ENCODE peak calls at places on chromosomes 16 and 17, in six cellular contexts. X is upper lobe of right lung, P is bronchial epithelial cell, R is OCI-LY7, E is WERI-Rb-1, B is lung. A is an unnamed sample.
A peak's percentile ranks its signal among the peaks of the same experiment; 100 is the strongest.

GRCh38 chr16:54957403-54957802 is 26.7 kb downstream of the IRX5 start:
- DNase-seq in R (peak; percentile 70), X (no peak), B (no peak), P (peak; percentile 35), E (peak; percentile 23), A (no peak)

GRCh38 chr16:143456-143855 is 5.0 kb upstream of the NPRL3 start:
- DNase-seq in E (no peak), P (peak; percentile 36), R (no peak), B (no peak), X (no peak), A (no peak)

GRCh38 chr17:29590979-29591736 is 1.7 kb upstream of the GIT1 start:
- DNase-seq in R (peak; percentile 37), B (no peak), P (peak; percentile 48), E (peak; percentile 87), X (peak; percentile 76), A (peak; percentile 63)

GRCh38 chr16:12057276-12057675 is 80.7 kb downstream of the SNX29 start:
- DNase-seq in B (no peak), R (no peak), X (peak; percentile 23), E (no peak), P (no peak), A (no peak)

GRCh38 chr17:66533572-66533971 is 231.2 kb downstream of the PRKCA start:
- DNase-seq in R (no peak), P (no peak), X (no peak), B (no peak), E (no peak), A (no peak)

GRCh38 chr17:73340093-73340596 is 28.3 kb upstream of the CDC42EP4 start:
- DNase-seq in E (peak; percentile 56), R (no peak), P (peak; percentile 99), X (no peak), B (peak; percentile 62), A (no peak)

GRCh38 chr16:12661656-12662172 is 142.0 kb downstream of the CPPED1 start:
- DNase-seq in P (no peak), B (no peak), E (peak; percentile 89), R (peak; percentile 65), X (no peak), A (no peak)

GRCh38 chr17:14699569-14700190 is 398.8 kb downstream of the HS3ST3B1 start:
- DNase-seq in B (no peak), E (no peak), P (peak; percentile 68), R (no peak), X (no peak), A (no peak)

GRCh38 chr16:52497067-52497816 is 49.7 kb downstream of the TOX3 start:
- DNase-seq in B (no peak), E (no peak), P (peak; percentile 87), R (no peak), X (no peak), A (no peak)

GRCh38 chr16:30662449-30662848 is 4.2 kb downstream of the FBRS start:
- DNase-seq in E (no peak), B (no peak), R (no peak), P (no peak), X (no peak), A (no peak)

GRCh38 chr17:78347453-78347852 is 12.4 kb downstream of the SOCS3 start:
- DNase-seq in P (no peak), R (no peak), E (no peak), B (peak; percentile 79), X (peak; percentile 84), A (no peak)

GRCh38 chr17:29162909-29163341 is 17.3 kb downstream of the MYO18A start:
- DNase-seq in P (no peak), E (peak; percentile 92), X (no peak), B (no peak), R (no peak), A (no peak)

GRCh38 chr16:81491522-81492188 is 47.0 kb downstream of the CMIP start:
- DNase-seq in B (no peak), P (peak; percentile 24), E (peak; percentile 10), X (no peak), R (no peak), A (no peak)

DNA sequence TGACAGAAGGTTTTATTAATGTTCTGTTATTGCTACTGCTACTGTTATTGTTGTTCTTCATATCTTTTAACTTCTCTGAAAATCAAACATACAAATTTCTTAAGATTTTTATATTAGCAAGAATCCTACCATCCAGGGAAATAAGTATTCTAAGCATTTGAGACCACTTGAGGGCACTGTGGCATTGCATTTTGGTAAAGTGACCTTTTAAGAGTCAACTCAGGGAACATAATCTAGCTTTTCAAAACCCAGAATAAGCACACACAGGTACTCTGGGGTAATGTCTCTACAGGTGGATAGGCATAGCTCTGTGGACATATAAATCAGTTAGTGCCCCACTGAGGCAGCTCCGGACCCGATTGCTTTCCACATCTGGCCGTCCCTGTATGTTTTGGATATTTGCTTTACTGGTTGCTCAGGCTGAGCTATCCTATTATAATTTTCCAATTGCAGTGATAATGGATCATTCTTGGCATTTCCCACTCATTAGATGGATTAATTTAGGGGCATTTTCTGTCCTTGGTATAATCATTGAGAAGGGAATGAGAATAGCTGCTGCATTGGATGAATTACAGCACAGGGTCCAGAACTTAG is 1425.1 kb upstream of the CDH8 start:
- DNase-seq in B (no peak), X (no peak), R (peak; percentile 45), E (peak; percentile 44), P (peak; percentile 42), A (no peak)
- TF ChIP-seq CTCF in B (no peak), X (peak; percentile 37), R (peak; percentile 75), E (peak; percentile 32), P (peak; percentile 28), A (no peak)

DNA sequence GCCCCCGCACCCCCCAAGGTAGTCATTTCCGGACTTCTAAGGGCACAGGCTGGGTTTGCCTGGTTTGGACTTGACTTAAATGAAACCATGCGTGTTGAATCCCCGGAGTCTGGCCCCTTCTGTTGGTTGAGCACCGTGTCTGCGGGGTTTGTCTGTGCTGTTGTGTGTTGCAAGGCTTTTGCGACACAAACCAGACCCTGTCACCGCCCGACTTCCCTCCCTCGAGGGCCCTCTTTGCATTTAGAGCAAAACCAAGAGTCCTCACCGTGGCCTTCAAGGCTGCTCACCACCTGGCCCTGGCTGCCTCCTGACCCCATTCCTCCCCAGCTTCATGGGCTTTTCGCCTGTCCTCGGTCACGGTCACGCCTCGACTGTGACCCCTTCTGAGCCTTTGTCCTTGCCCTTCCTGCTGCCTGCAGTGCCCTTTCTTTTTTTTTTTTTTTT is 7.4 kb downstream of the CRISPLD2 start:
- DNase-seq in E (no peak), B (no peak), R (no peak), P (no peak), X (no peak), A (no peak)
- TF ChIP-seq CTCF in E (no peak), B (no peak), R (no peak), P (no peak), X (no peak), A (no peak)

GRCh38 chr17:61391595-61392291 is 7.9 kb upstream of the TBX2 start:
- DNase-seq in B (no peak), R (no peak), E (no peak), X (no peak), P (no peak), A (no peak)

GRCh38 chr17:61392679-61393078 is 7.0 kb upstream of the TBX2 start:
- DNase-seq in B (no peak), E (no peak), X (no peak), P (no peak), R (no peak), A (no peak)

GRCh38 chr17:61394630-61395408 is 4.8 kb upstream of the TBX2 start:
- DNase-seq in X (no peak), R (no peak), B (no peak), P (no peak), E (no peak), A (no peak)

GRCh38 chr17:61393904-61394629 is 5.6 kb upstream of the TBX2 start:
- DNase-seq in B (no peak), X (no peak), R (no peak), E (peak; percentile 93), P (no peak), A (no peak)

GRCh38 chr17:61393550-61393903 is 6.1 kb upstream of the TBX2 start:
- DNase-seq in B (no peak), P (peak; percentile 36), R (no peak), E (no peak), X (no peak), A (no peak)
- TF ChIP-seq CTCF in B (no peak), P (peak; percentile 35), R (peak; percentile 62), E (peak; percentile 72), X (peak; percentile 18), A (no peak)

GRCh38 chr17:63436523-63437110 is 9.5 kb downstream of the CYB561 start:
- DNase-seq in P (no peak), R (no peak), X (no peak), B (no peak), E (peak; percentile 95), A (no peak)
- TF ChIP-seq CTCF in P (no peak), R (peak; percentile 56), X (peak; percentile 7), B (no peak), E (peak; percentile 93), A (no peak)

DNA sequence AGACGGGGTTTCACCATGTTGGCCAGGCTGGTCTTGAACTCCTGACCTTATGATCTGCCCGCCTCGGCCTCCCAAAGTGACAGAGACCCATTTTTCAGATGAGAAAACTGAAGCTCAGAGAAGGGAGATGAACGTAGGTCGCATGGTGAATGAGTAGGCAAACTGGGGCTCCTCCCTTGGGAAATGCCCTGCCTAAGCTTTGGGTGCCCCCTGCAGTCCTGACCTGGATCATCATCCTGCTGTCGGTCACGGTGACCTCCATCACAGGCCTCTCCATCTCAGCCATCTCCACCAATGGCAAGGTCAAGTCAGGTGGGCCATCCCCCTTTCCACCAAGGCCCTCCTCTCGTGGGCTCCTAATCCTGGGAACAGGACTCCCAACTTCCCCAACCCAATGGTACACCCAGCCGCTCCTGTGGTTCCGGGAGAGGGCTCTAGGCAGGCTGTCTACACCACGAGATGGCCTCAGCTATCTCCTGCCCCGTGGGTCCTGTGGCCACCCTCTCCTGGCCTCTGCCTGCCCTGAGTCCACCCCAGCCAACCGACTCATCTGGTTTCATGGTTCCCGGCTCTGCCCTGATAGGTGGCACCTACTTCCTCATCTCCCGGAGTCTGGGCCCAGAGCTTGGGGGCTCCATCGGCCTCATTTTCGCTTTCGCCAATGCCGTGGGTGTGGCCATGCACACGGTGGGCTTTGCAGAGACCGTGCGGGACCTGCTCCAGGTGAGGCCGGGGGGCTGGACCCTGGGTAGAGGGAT is 4.7 kb downstream of the SLC12A3 start:
- DNase-seq in P (no peak), B (peak; percentile 37), X (no peak), R (peak; percentile 74), E (peak; percentile 27), A (peak; percentile 61)
- TF ChIP-seq CTCF in P (peak; percentile 33), B (peak; percentile 9), X (peak; percentile 38), R (peak; percentile 68), E (peak; percentile 63), A (no peak)